ENCODE peak calls at places on chromosomes 12 and 14, in nine cellular contexts. One of them, this sample, is unnamed.
A peak's percentile ranks its signal among the peaks of the same experiment; 100 is the strongest.

GRCh38 chr14:64465208-64465821 is at the start of gene AKAP5:
- DNase-seq in heart left ventricle: peak; percentile 70
- DNase-seq in IMR-90: peak; percentile 11
- DNase-seq in left ventricle myocardium inferior: peak; percentile 50
- DNase-seq in psoas muscle: peak; percentile 67
- DNase-seq in suprapubic skin: no peak
- DNase-seq in spleen: peak; percentile 88
- DNase-seq in stomach: peak; percentile 62
- DNase-seq in hepatocyte: peak; percentile 79
- DNase-seq in this sample: peak; percentile 46

GRCh38 chr12:70721216-70721615 is 84.0 kb upstream of the PTPRB start:
- DNase-seq in heart left ventricle: no peak
- DNase-seq in IMR-90: no peak
- DNase-seq in left ventricle myocardium inferior: no peak
- DNase-seq in psoas muscle: no peak
- DNase-seq in suprapubic skin: no peak
- DNase-seq in spleen: no peak
- DNase-seq in stomach: no peak
- DNase-seq in hepatocyte: no peak
- DNase-seq in this sample: no peak

GRCh38 chr14:75363156-75363555 is 64.7 kb upstream of the JDP2 start:
- DNase-seq in heart left ventricle: no peak
- DNase-seq in IMR-90: no peak
- DNase-seq in left ventricle myocardium inferior: no peak
- DNase-seq in psoas muscle: peak; percentile 48
- DNase-seq in suprapubic skin: no peak
- DNase-seq in spleen: no peak
- DNase-seq in stomach: no peak
- DNase-seq in hepatocyte: no peak
- DNase-seq in this sample: no peak

GRCh38 chr14:51554339-51554920 is 97.3 kb upstream of the FRMD6 start:
- DNase-seq in heart left ventricle: no peak
- DNase-seq in IMR-90: peak; percentile 96
- DNase-seq in left ventricle myocardium inferior: no peak
- DNase-seq in psoas muscle: no peak
- DNase-seq in suprapubic skin: no peak
- DNase-seq in spleen: no peak
- DNase-seq in stomach: no peak
- DNase-seq in hepatocyte: no peak
- DNase-seq in this sample: no peak

GRCh38 chr12:76064904-76065303 is 19.6 kb downstream of the NAP1L1 start:
- DNase-seq in heart left ventricle: no peak
- DNase-seq in IMR-90: no peak
- DNase-seq in left ventricle myocardium inferior: no peak
- DNase-seq in psoas muscle: no peak
- DNase-seq in suprapubic skin: no peak
- DNase-seq in spleen: no peak
- DNase-seq in stomach: no peak
- DNase-seq in hepatocyte: no peak
- DNase-seq in this sample: no peak

GRCh38 chr12:76383988-76384387 is 35.8 kb upstream of the BBS10 start:
- DNase-seq in heart left ventricle: no peak
- DNase-seq in IMR-90: no peak
- DNase-seq in left ventricle myocardium inferior: no peak
- DNase-seq in psoas muscle: no peak
- DNase-seq in suprapubic skin: no peak
- DNase-seq in spleen: no peak
- DNase-seq in stomach: no peak
- DNase-seq in hepatocyte: no peak
- DNase-seq in this sample: no peak

GRCh38 chr12:100234166-100234565 is 32.7 kb downstream of the DEPDC4 start:
- DNase-seq in heart left ventricle: no peak
- DNase-seq in IMR-90: peak; percentile 69
- DNase-seq in left ventricle myocardium inferior: no peak
- DNase-seq in psoas muscle: no peak
- DNase-seq in suprapubic skin: no peak
- DNase-seq in spleen: no peak
- DNase-seq in stomach: no peak
- DNase-seq in hepatocyte: no peak
- DNase-seq in this sample: no peak

GRCh38 chr12:105831372-105831771 is 307.4 kb downstream of the NUAK1 start:
- DNase-seq in heart left ventricle: no peak
- DNase-seq in IMR-90: no peak
- DNase-seq in left ventricle myocardium inferior: no peak
- DNase-seq in psoas muscle: no peak
- DNase-seq in suprapubic skin: no peak
- DNase-seq in spleen: no peak
- DNase-seq in stomach: no peak
- DNase-seq in hepatocyte: no peak
- DNase-seq in this sample: no peak

GRCh38 chr14:24639905-24640304 is 5.9 kb upstream of the GZMB start:
- DNase-seq in heart left ventricle: no peak
- DNase-seq in IMR-90: no peak
- DNase-seq in left ventricle myocardium inferior: no peak
- DNase-seq in psoas muscle: no peak
- DNase-seq in suprapubic skin: no peak
- DNase-seq in spleen: no peak
- DNase-seq in stomach: no peak
- DNase-seq in hepatocyte: no peak
- DNase-seq in this sample: no peak

GRCh38 chr14:60651936-60652673 is 2.8 kb upstream of the SIX1 start:
- DNase-seq in heart left ventricle: no peak
- DNase-seq in IMR-90: peak; percentile 21
- DNase-seq in left ventricle myocardium inferior: no peak
- DNase-seq in psoas muscle: peak; percentile 70
- DNase-seq in suprapubic skin: no peak
- DNase-seq in spleen: no peak
- DNase-seq in stomach: no peak
- DNase-seq in hepatocyte: peak; percentile 23
- DNase-seq in this sample: no peak

GRCh38 chr12:70278945-70279344 is 35.7 kb downstream of the CNOT2 start:
- DNase-seq in heart left ventricle: no peak
- DNase-seq in IMR-90: no peak
- DNase-seq in left ventricle myocardium inferior: no peak
- DNase-seq in psoas muscle: no peak
- DNase-seq in suprapubic skin: no peak
- DNase-seq in spleen: no peak
- DNase-seq in stomach: no peak
- DNase-seq in hepatocyte: no peak
- DNase-seq in this sample: no peak

GRCh38 chr12:25500651-25501050 is 52.4 kb downstream of the LMNTD1 start:
- DNase-seq in heart left ventricle: no peak
- DNase-seq in IMR-90: no peak
- DNase-seq in left ventricle myocardium inferior: no peak
- DNase-seq in psoas muscle: no peak
- DNase-seq in suprapubic skin: no peak
- DNase-seq in spleen: no peak
- DNase-seq in stomach: no peak
- DNase-seq in hepatocyte: no peak
- DNase-seq in this sample: no peak

GRCh38 chr12:52860102-52860838 is 11.5 kb upstream of the KRT78 start:
- DNase-seq in heart left ventricle: no peak
- DNase-seq in IMR-90: peak; percentile 52
- DNase-seq in left ventricle myocardium inferior: no peak
- DNase-seq in psoas muscle: no peak
- DNase-seq in suprapubic skin: no peak
- DNase-seq in spleen: no peak
- DNase-seq in stomach: no peak
- DNase-seq in hepatocyte: no peak
- DNase-seq in this sample: no peak

GRCh38 chr12:65824314-65824563 is at the start of gene HMGA2:
- DNase-seq in heart left ventricle: peak; percentile 28
- DNase-seq in IMR-90: peak; percentile 84
- DNase-seq in left ventricle myocardium inferior: no peak
- DNase-seq in psoas muscle: no peak
- DNase-seq in suprapubic skin: peak; percentile 60
- DNase-seq in spleen: no peak
- DNase-seq in stomach: no peak
- DNase-seq in hepatocyte: peak; percentile 79
- DNase-seq in this sample: no peak

GRCh38 chr12:24902521-24903304 is 46.2 kb downstream of the BCAT1 start:
- DNase-seq in heart left ventricle: peak; percentile 31
- DNase-seq in IMR-90: no peak
- DNase-seq in left ventricle myocardium inferior: peak; percentile 22
- DNase-seq in psoas muscle: peak; percentile 55
- DNase-seq in suprapubic skin: no peak
- DNase-seq in spleen: peak; percentile 82
- DNase-seq in stomach: no peak
- DNase-seq in hepatocyte: peak; percentile 28
- DNase-seq in this sample: no peak

GRCh38 chr12:124422570-124423523 is 128.0 kb downstream of the RFLNA start:
- DNase-seq in heart left ventricle: peak; percentile 93
- DNase-seq in IMR-90: peak; percentile 94
- DNase-seq in left ventricle myocardium inferior: peak; percentile 95
- DNase-seq in psoas muscle: peak; percentile 95
- DNase-seq in suprapubic skin: peak; percentile 96
- DNase-seq in spleen: no peak
- DNase-seq in stomach: peak; percentile 92
- DNase-seq in hepatocyte: peak; percentile 89
- DNase-seq in this sample: peak; percentile 91

GRCh38 chr12:6214633-6215032 is 14.4 kb downstream of the CD9 start:
- DNase-seq in heart left ventricle: no peak
- DNase-seq in IMR-90: no peak
- DNase-seq in left ventricle myocardium inferior: no peak
- DNase-seq in psoas muscle: no peak
- DNase-seq in suprapubic skin: no peak
- DNase-seq in spleen: no peak
- DNase-seq in stomach: no peak
- DNase-seq in hepatocyte: no peak
- DNase-seq in this sample: no peak

DNA sequence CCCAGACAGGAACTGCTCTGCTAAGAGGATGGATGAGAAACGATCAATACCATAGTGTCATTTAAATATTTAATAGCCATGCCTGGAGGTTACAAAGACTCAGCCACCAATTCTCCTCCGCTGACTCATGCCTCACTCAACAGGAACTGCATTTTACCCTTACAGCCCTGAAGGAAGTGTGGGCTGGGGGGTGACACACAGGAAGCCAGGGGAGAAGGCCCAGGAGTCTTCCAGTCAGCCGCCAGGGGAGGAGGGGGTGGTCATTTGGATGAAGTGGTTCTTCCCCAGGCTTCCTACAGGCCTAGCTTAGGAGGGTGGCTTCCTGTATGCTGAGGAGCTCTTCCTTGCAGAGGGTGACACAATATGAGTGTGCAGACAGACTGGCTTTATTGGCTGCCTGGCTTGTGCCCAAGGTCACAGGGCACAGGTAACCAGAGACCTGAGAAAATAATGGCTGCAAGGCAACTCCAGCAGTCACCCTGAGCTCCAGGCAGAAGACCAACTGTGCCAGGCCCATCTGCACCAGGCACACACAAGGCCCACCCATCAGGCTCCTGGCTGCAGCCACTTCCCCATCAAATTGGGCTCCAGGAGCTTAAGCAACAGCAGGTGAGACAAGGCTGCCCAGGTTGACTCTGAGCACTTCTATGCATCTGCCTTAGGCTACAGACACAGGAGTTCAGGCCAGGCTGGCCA is 30.6 kb upstream of the RPLP0 start:
- DNase-seq in heart left ventricle: peak; percentile 63
- DNase-seq in IMR-90: peak; percentile 97
- DNase-seq in left ventricle myocardium inferior: peak; percentile 58
- DNase-seq in psoas muscle: no peak
- DNase-seq in suprapubic skin: no peak
- DNase-seq in spleen: peak; percentile 88
- DNase-seq in stomach: peak; percentile 73
- DNase-seq in hepatocyte: peak; percentile 78
- DNase-seq in this sample: peak; percentile 70
- TF ChIP-seq CTCF in heart left ventricle: no peak
- TF ChIP-seq CTCF in IMR-90: peak; percentile 27
- TF ChIP-seq CTCF in left ventricle myocardium inferior: peak; percentile 19
- TF ChIP-seq CTCF in psoas muscle: no peak
- TF ChIP-seq CTCF in suprapubic skin: no peak
- TF ChIP-seq CTCF in spleen: no peak
- TF ChIP-seq CTCF in stomach: no peak
- TF ChIP-seq CTCF in hepatocyte: no peak
- TF ChIP-seq CTCF in this sample: no peak

DNA sequence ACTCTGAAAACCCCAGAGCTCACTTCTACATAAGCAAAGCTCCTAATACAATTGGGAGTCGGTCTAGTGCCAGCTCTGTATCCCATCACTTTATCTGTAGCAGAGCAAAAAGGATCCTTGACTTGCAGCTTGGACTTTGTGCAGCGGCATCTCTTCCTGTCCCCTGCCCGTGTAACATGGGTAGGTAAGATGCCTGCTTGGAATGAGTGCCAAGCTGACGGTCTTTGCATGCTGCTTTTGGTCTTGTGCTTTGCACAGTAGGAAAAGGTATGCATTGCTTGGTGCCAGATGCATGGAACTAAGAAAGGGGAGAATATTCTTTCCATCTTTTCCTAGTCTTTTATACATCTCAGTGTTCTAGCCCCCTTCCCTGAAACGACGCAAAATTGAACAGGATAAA is 6.9 kb upstream of the PLEKHH1 start:
- DNase-seq in heart left ventricle: no peak
- DNase-seq in IMR-90: no peak
- DNase-seq in left ventricle myocardium inferior: no peak
- DNase-seq in psoas muscle: no peak
- DNase-seq in suprapubic skin: no peak
- DNase-seq in spleen: no peak
- DNase-seq in stomach: no peak
- DNase-seq in hepatocyte: no peak
- DNase-seq in this sample: no peak
- H3K4me3 ChIP-seq in heart left ventricle: no peak overlapping the region
- H3K4me3 ChIP-seq in IMR-90: no peak overlapping the region
- H3K4me3 ChIP-seq in left ventricle myocardium inferior: no peak overlapping the region
- H3K4me3 ChIP-seq in psoas muscle: no peak overlapping the region
- H3K4me3 ChIP-seq in suprapubic skin: no peak overlapping the region
- H3K4me3 ChIP-seq in spleen: no peak overlapping the region
- H3K4me3 ChIP-seq in stomach: no peak overlapping the region
- H3K4me3 ChIP-seq in hepatocyte: no peak overlapping the region
- H3K4me3 ChIP-seq in this sample: no peak overlapping the region

DNA sequence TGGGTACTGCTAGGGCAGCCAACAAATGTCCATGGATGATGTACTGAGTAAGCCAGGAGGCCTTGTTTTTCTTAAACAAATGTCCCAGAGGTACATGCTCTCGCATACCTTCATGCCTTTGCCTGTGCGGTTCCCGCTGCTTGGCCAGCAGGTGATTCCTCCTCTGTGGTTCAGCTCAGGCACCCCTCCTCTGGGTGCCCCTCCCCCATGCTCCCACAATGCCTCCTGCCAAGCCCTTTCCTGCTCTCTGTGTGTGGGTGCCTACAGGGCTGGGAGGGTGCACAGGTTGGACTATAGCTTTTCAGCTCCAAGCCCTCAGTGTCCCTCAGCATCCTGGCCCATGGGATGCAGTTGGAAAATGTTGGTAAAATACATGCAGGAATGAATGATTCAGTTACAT is 23.5 kb downstream of the ASB2 start:
- DNase-seq in heart left ventricle: no peak
- DNase-seq in IMR-90: no peak
- DNase-seq in left ventricle myocardium inferior: no peak
- DNase-seq in psoas muscle: no peak
- DNase-seq in suprapubic skin: no peak
- DNase-seq in spleen: no peak
- DNase-seq in stomach: no peak
- DNase-seq in hepatocyte: no peak
- DNase-seq in this sample: no peak
- H3K4me1 ChIP-seq in heart left ventricle: peaks cover 31% of the 10 kb centered on the region
- H3K4me1 ChIP-seq in IMR-90: no peaks in the 10 kb centered on the region
- H3K4me1 ChIP-seq in left ventricle myocardium inferior: peaks cover 69% of the 10 kb centered on the region
- H3K4me1 ChIP-seq in psoas muscle: peaks cover 94% of the 10 kb centered on the region
- H3K4me1 ChIP-seq in suprapubic skin: peaks cover 3% of the 10 kb centered on the region
- H3K4me1 ChIP-seq in spleen: peaks cover 30% of the 10 kb centered on the region
- H3K4me1 ChIP-seq in stomach: peaks cover 22% of the 10 kb centered on the region
- H3K4me1 ChIP-seq in hepatocyte: no peaks in the 10 kb centered on the region
- H3K4me1 ChIP-seq in this sample: peaks cover 8% of the 10 kb centered on the region

GRCh38 chr12:51419473-51420228 is 5.0 kb upstream of the SLC4A8 start:
- DNase-seq in heart left ventricle: no peak
- DNase-seq in IMR-90: no peak
- DNase-seq in left ventricle myocardium inferior: no peak
- DNase-seq in psoas muscle: no peak
- DNase-seq in suprapubic skin: no peak
- DNase-seq in spleen: no peak
- DNase-seq in stomach: no peak
- DNase-seq in hepatocyte: no peak
- DNase-seq in this sample: no peak
- TF ChIP-seq CTCF in heart left ventricle: no peak
- TF ChIP-seq CTCF in IMR-90: peak; percentile 11
- TF ChIP-seq CTCF in left ventricle myocardium inferior: no peak
- TF ChIP-seq CTCF in psoas muscle: no peak
- TF ChIP-seq CTCF in suprapubic skin: no peak
- TF ChIP-seq CTCF in spleen: no peak
- TF ChIP-seq CTCF in stomach: no peak
- TF ChIP-seq CTCF in hepatocyte: no peak
- TF ChIP-seq CTCF in this sample: no peak